ENCODE peak calls at places on chromosomes 16 and 17, in four cellular contexts. One of them, this sample, is unnamed.
A peak's percentile ranks its signal among the peaks of the same experiment; 100 is the strongest.

GRCh38 chr17:12973496-12974318 is 44.1 kb downstream of the ELAC2 start:
- DNase-seq in stomach: no peak
- DNase-seq in A549: no peak
- DNase-seq in breast epithelium: no peak
- DNase-seq in this sample: no peak

GRCh38 chr17:7235693-7236665 is 1.7 kb upstream of the DVL2 start:
- DNase-seq in stomach: no peak
- DNase-seq in A549: no peak
- DNase-seq in breast epithelium: no peak
- DNase-seq in this sample: peak; percentile 75

GRCh38 chr16:26194526-26194925 is 502.8 kb downstream of the HS3ST4 start:
- DNase-seq in stomach: no peak
- DNase-seq in A549: no peak
- DNase-seq in breast epithelium: no peak
- DNase-seq in this sample: no peak

GRCh38 chr17:58084317-58084981 is 1.2 kb downstream of the DYNLL2 start:
- DNase-seq in stomach: peak; percentile 61
- DNase-seq in A549: peak; percentile 65
- DNase-seq in breast epithelium: no peak
- DNase-seq in this sample: peak; percentile 61

GRCh38 chr16:70725024-70725911 is 39.4 kb upstream of the MTSS2 start:
- DNase-seq in stomach: no peak
- DNase-seq in A549: no peak
- DNase-seq in breast epithelium: no peak
- DNase-seq in this sample: peak; percentile 83

GRCh38 chr17:2237521-2237921 is 66.1 kb downstream of the SMG6 start:
- DNase-seq in stomach: no peak
- DNase-seq in A549: no peak
- DNase-seq in breast epithelium: no peak
- DNase-seq in this sample: peak; percentile 60

GRCh38 chr16:4918790-4919210 is 18.1 kb downstream of the PPL start:
- DNase-seq in stomach: peak; percentile 67
- DNase-seq in A549: no peak
- DNase-seq in breast epithelium: no peak
- DNase-seq in this sample: no peak

GRCh38 chr17:32590974-32591373 is 104.2 kb downstream of the CDK5R1 start:
- DNase-seq in stomach: no peak
- DNase-seq in A549: no peak
- DNase-seq in breast epithelium: no peak
- DNase-seq in this sample: no peak

GRCh38 chr16:18800674-18801196 is 614 bp downstream of the ARL6IP1 start:
- DNase-seq in stomach: no peak
- DNase-seq in A549: no peak
- DNase-seq in breast epithelium: no peak
- DNase-seq in this sample: no peak

GRCh38 chr17:77723071-77723908 is 235.2 kb upstream of the TNRC6C start:
- DNase-seq in stomach: no peak
- DNase-seq in A549: no peak
- DNase-seq in breast epithelium: no peak
- DNase-seq in this sample: no peak

GRCh38 chr17:65902831-65903549 is 288.9 kb downstream of the CEP112 start:
- DNase-seq in stomach: no peak
- DNase-seq in A549: no peak
- DNase-seq in breast epithelium: no peak
- DNase-seq in this sample: peak; percentile 39

GRCh38 chr16:3223913-3224515 is 10.9 kb downstream of the ZNF200 start:
- DNase-seq in stomach: no peak
- DNase-seq in A549: no peak
- DNase-seq in breast epithelium: no peak
- DNase-seq in this sample: no peak

GRCh38 chr17:50148226-50149098 is 2.0 kb downstream of the PPP1R9B start:
- DNase-seq in stomach: peak; percentile 62
- DNase-seq in A549: peak; percentile 86
- DNase-seq in breast epithelium: peak; percentile 71
- DNase-seq in this sample: peak; percentile 53

GRCh38 chr16:19137201-19137601 is 23.4 kb downstream of the ITPRIPL2 start:
- DNase-seq in stomach: no peak
- DNase-seq in A549: no peak
- DNase-seq in breast epithelium: no peak
- DNase-seq in this sample: no peak

GRCh38 chr17:15456972-15457722 is 10.3 kb downstream of the CDRT4 start:
- DNase-seq in stomach: no peak
- DNase-seq in A549: no peak
- DNase-seq in breast epithelium: peak; percentile 70
- DNase-seq in this sample: no peak

GRCh38 chr16:3879258-3879886 is 1.1 kb downstream of the CREBBP start:
- DNase-seq in stomach: peak; percentile 27
- DNase-seq in A549: no peak
- DNase-seq in breast epithelium: no peak
- DNase-seq in this sample: peak; percentile 40

GRCh38 chr16:30786115-30786935 is 680 bp downstream of the ZNF629 start:
- DNase-seq in stomach: peak; percentile 41
- DNase-seq in A549: peak; percentile 68
- DNase-seq in breast epithelium: no peak
- DNase-seq in this sample: peak; percentile 76

GRCh38 chr17:58630883-58631522 is 60.8 kb downstream of the TEX14 start:
- DNase-seq in stomach: peak; percentile 49
- DNase-seq in A549: no peak
- DNase-seq in breast epithelium: no peak
- DNase-seq in this sample: no peak

GRCh38 chr17:64131606-64132270 is 1.8 kb upstream of the ERN1 start:
- DNase-seq in stomach: no peak
- DNase-seq in A549: no peak
- DNase-seq in breast epithelium: no peak
- DNase-seq in this sample: no peak

GRCh38 chr16:35411156-35411555 is 1951.7 kb downstream of the TP53TG3F start:
- DNase-seq in stomach: no peak
- DNase-seq in A549: no peak
- DNase-seq in breast epithelium: no peak
- DNase-seq in this sample: no peak

GRCh38 chr17:78174332-78174869 is 6.0 kb downstream of the SYNGR2 start:
- DNase-seq in stomach: peak; percentile 96
- DNase-seq in A549: no peak
- DNase-seq in breast epithelium: peak; percentile 93
- DNase-seq in this sample: peak; percentile 81

GRCh38 chr16:79013004-79013403 is 587.5 kb downstream of the MAF start:
- DNase-seq in stomach: no peak
- DNase-seq in A549: no peak
- DNase-seq in breast epithelium: no peak
- DNase-seq in this sample: no peak

GRCh38 chr17:75412455-75413317 is 7.2 kb upstream of the GRB2 start:
- DNase-seq in stomach: peak; percentile 68
- DNase-seq in A549: peak; percentile 86
- DNase-seq in breast epithelium: peak; percentile 65
- DNase-seq in this sample: peak; percentile 45

GRCh38 chr16:88737298-88738166 is 31.2 kb downstream of the CTU2 start:
- DNase-seq in stomach: peak; percentile 80
- DNase-seq in A549: peak; percentile 65
- DNase-seq in breast epithelium: peak; percentile 83
- DNase-seq in this sample: peak; percentile 73

GRCh38 chr16:13527332-13527731 is 392.6 kb upstream of the ERCC4 start:
- DNase-seq in stomach: no peak
- DNase-seq in A549: no peak
- DNase-seq in breast epithelium: no peak
- DNase-seq in this sample: no peak

GRCh38 chr16:75206749-75207451 is at the start of gene CTRB2:
- DNase-seq in stomach: no peak
- DNase-seq in A549: no peak
- DNase-seq in breast epithelium: peak; percentile 30
- DNase-seq in this sample: no peak

GRCh38 chr16:85491798-85492616 is 121.1 kb upstream of the GSE1 start:
- DNase-seq in stomach: peak; percentile 95
- DNase-seq in A549: no peak
- DNase-seq in breast epithelium: peak; percentile 93
- DNase-seq in this sample: peak; percentile 97

GRCh38 chr17:17125136-17126084 is 80.7 kb downstream of the PLD6 start:
- DNase-seq in stomach: no peak
- DNase-seq in A549: no peak
- DNase-seq in breast epithelium: no peak
- DNase-seq in this sample: no peak

GRCh38 chr17:80242505-80242904 is 18.1 kb upstream of the RNF213 start:
- DNase-seq in stomach: no peak
- DNase-seq in A549: no peak
- DNase-seq in breast epithelium: no peak
- DNase-seq in this sample: no peak
- TF ChIP-seq CTCF in stomach: no peak
- TF ChIP-seq CTCF in A549: no peak
- TF ChIP-seq CTCF in breast epithelium: no peak
- TF ChIP-seq CTCF in this sample: no peak

DNA sequence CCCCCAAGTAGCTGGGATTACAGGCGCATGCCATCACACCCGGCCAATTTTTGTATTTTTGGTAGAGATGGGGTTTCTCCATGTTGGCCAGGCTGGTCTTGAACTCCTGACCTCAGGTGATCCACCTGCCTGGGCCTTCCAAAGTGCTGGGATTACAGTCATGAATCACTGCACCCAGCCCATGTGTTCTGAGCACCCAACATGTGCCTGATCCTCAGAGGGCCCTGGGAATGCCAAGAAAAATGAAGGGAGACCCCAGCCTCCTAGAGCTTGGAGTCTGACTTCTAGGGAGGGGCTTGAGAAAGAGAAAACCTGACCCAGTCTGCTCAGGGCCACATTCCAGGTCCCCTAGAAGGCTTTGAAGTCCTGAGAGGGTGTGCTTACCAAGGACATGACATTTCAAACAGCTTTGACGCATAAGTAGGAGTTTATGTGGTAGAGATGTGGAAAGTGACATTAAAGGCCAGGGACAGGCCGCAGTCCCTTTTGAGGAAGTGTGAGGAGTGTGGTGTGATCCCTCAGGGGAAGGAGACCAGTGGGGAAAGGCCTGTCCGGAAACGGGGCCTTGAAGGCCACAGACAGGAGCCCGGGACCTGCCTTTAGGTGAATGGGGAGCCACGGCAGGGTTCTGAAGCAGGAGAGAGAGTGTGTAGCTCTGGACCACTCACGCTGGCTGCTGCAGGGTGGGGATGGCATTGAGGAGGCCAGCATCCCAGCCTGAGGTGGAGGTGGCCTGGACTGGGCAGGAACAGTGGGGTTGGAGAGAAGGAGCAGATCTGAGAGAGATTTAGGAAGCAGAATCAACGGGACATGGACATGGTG is 1.0 kb upstream of the CCL22 start:
- DNase-seq in stomach: peak; percentile 20
- DNase-seq in A549: no peak
- DNase-seq in breast epithelium: no peak
- DNase-seq in this sample: no peak
- TF ChIP-seq POLR2A in stomach: no peak
- TF ChIP-seq POLR2A in A549: no peak
- TF ChIP-seq POLR2A in breast epithelium: no peak
- TF ChIP-seq POLR2A in this sample: no peak

DNA sequence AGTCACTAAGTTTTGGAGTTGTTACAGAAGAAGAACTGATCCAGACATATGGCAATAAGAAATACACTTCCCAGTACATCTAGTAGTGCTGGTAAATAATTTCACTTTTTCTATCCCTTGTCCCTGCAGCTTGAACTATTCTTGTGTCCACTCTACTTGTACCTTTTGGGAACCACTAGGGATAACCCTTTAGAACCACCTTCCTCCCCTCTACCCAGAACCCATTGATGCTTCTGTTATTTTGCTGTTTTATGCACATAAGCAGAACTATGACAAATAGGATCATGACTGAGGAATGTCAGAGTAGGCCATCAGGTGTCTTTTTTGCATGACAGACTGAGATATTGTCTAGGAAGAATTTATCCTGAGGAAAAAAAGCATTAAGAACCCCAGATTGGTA is 125.1 kb downstream of the BRIP1 start:
- DNase-seq in stomach: no peak
- DNase-seq in A549: no peak
- DNase-seq in breast epithelium: no peak
- DNase-seq in this sample: no peak
- TF ChIP-seq CTCF in stomach: no peak
- TF ChIP-seq CTCF in A549: no peak
- TF ChIP-seq CTCF in breast epithelium: no peak
- TF ChIP-seq CTCF in this sample: no peak

DNA sequence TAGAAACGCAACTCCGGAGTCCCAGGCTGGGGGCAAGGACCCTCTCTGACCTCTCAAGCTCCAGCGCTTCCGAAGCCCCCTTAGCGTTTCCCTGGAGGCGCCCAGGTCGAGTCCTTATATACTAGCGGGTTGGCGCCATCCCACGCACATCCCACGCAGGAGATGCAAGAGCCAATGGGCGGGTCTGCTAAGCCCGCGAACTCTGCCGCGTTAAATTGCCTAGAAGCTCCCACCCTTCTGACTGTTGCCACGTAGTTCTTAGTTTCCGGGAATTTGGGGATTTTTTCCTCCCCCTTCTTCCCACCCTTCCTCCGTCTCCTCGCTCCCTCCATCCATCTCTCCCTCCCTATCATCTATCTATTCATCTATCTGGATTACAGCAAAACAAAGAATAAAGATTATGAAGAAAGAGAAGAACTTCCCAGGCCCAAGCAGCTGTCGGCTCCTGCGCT is at the start of gene SLFN11:
- DNase-seq in stomach: peak; percentile 71
- DNase-seq in A549: peak; percentile 63
- DNase-seq in breast epithelium: no peak
- DNase-seq in this sample: peak; percentile 75
- TF ChIP-seq POLR2A in stomach: peak; percentile 68
- TF ChIP-seq POLR2A in A549: peak; percentile 46
- TF ChIP-seq POLR2A in breast epithelium: peak; percentile 86
- TF ChIP-seq POLR2A in this sample: peak; percentile 90

GRCh38 chr17:80964859-80965580 is 26.6 kb upstream of the CHMP6 start:
- DNase-seq in stomach: no peak
- DNase-seq in A549: no peak
- DNase-seq in breast epithelium: no peak
- DNase-seq in this sample: no peak
- TF ChIP-seq CTCF in stomach: no peak
- TF ChIP-seq CTCF in A549: no peak
- TF ChIP-seq CTCF in breast epithelium: no peak
- TF ChIP-seq CTCF in this sample: no peak

GRCh38 chr17:38739305-38739704 is 8.8 kb downstream of the PCGF2 start:
- DNase-seq in stomach: no peak
- DNase-seq in A549: no peak
- DNase-seq in breast epithelium: no peak
- DNase-seq in this sample: no peak
- TF ChIP-seq POLR2A in stomach: no peak
- TF ChIP-seq POLR2A in A549: no peak
- TF ChIP-seq POLR2A in breast epithelium: no peak
- TF ChIP-seq POLR2A in this sample: no peak

This sample was measured in adrenal gland.